ENCODE peak calls at places on chromosome 13, in seven cellular contexts. F is AG10803; P is CD4-positive, alpha-beta memory T cell; I is stimulated activated CD4-positive, alpha-beta T cell treated with anti-CD3 and anti-CD28 coated beads, Interleukin-1b, Interleukin-23, amount 100 ng/mL, for 48 hours; G is kidney tubule cell; E is M059J; A is WTC11. X is an unnamed sample.

GRCh38 chr13:76812206-76812882 is 73.9 kb downstream of the KCTD12 start:
- DNase-seq in F (peak), P (no peak), I (no peak), G (no peak), E (no peak), A (no peak), X (peak)

GRCh38 chr13:111792956-111793355 is 274.0 kb upstream of the SOX1 start:
- DNase-seq in F (no peak), P (no peak), I (no peak), G (no peak), E (no peak), A (no peak), X (no peak)

GRCh38 chr13:49571299-49572240 is 13.8 kb downstream of the RCBTB1 start:
- DNase-seq in F (no peak), P (no peak), I (no peak), G (peak), E (no peak), A (no peak), X (no peak)

GRCh38 chr13:51261610-51262249 is 39.5 kb downstream of the FAM124A start:
- DNase-seq in F (no peak), P (no peak), I (no peak), G (no peak), E (no peak), A (no peak), X (no peak)

GRCh38 chr13:32666990-32667571 is 80.8 kb downstream of the PDS5B start:
- DNase-seq in F (no peak), P (no peak), I (no peak), G (no peak), E (no peak), A (no peak), X (no peak)

GRCh38 chr13:47628666-47629065 is 372.4 kb downstream of the SUCLA2 start:
- DNase-seq in F (peak), P (no peak), I (no peak), G (peak), E (peak), A (no peak), X (no peak)

GRCh38 chr13:25084101-25084500 is 11.8 kb upstream of the PABPC3 start:
- DNase-seq in F (no peak), P (no peak), I (no peak), G (no peak), E (no peak), A (no peak), X (no peak)

GRCh38 chr13:43046259-43046658 is 22.9 kb downstream of the DNAJC15 start:
- DNase-seq in F (no peak), P (no peak), I (no peak), G (no peak), E (no peak), A (no peak), X (no peak)

GRCh38 chr13:79805317-79805716 is 324.4 kb downstream of the NDFIP2 start:
- DNase-seq in F (no peak), P (no peak), I (no peak), G (no peak), E (no peak), A (no peak), X (no peak)

GRCh38 chr13:75796825-75797224 is 160.7 kb downstream of the LMO7 start:
- DNase-seq in F (no peak), P (no peak), I (no peak), G (peak), E (peak), A (no peak), X (no peak)